ENCODE peak calls at places on chromosomes 2 and 18, in four cellular contexts. One of them, this sample, is unnamed.

GRCh38 chr2:8239402-8240127 is 442.3 kb upstream of the ID2 start:
- DNase-seq in H54: no peak
- DNase-seq in body of pancreas: no peak
- DNase-seq in sigmoid colon: no peak
- DNase-seq in this sample: no peak

GRCh38 chr2:145680276-145680675 is 1160.4 kb upstream of the ZEB2 start:
- DNase-seq in sigmoid colon: no peak
- DNase-seq in body of pancreas: no peak
- DNase-seq in H54: no peak
- DNase-seq in this sample: no peak

GRCh38 chr2:69298261-69298660 is 88.8 kb downstream of the GFPT1 start:
- DNase-seq in body of pancreas: no peak
- DNase-seq in H54: peak
- DNase-seq in sigmoid colon: no peak
- DNase-seq in this sample: no peak

GRCh38 chr2:128026422-128027277 is 1.2 kb downstream of the SAP130 start:
- DNase-seq in sigmoid colon: no peak
- DNase-seq in body of pancreas: no peak
- DNase-seq in H54: no peak
- DNase-seq in this sample: no peak

GRCh38 chr18:57276720-57277284 is 75.6 kb upstream of the ST8SIA3 start:
- DNase-seq in body of pancreas: no peak
- DNase-seq in H54: no peak
- DNase-seq in sigmoid colon: no peak
- DNase-seq in this sample: no peak

GRCh38 chr2:202112041-202112440 is 39.0 kb downstream of the KIAA2012 start:
- DNase-seq in sigmoid colon: no peak
- DNase-seq in body of pancreas: no peak
- DNase-seq in H54: no peak
- DNase-seq in this sample: no peak

GRCh38 chr2:28407976-28408690 is 15.5 kb downstream of the FOSL2 start:
- DNase-seq in body of pancreas: no peak
- DNase-seq in H54: no peak
- DNase-seq in sigmoid colon: peak
- DNase-seq in this sample: no peak

GRCh38 chr18:50427896-50428295 is 53.0 kb downstream of the SKA1 start:
- DNase-seq in sigmoid colon: no peak
- DNase-seq in H54: no peak
- DNase-seq in body of pancreas: no peak
- DNase-seq in this sample: no peak

GRCh38 chr2:36526216-36526615 is 71.8 kb downstream of the FEZ2 start:
- DNase-seq in body of pancreas: no peak
- DNase-seq in H54: no peak
- DNase-seq in sigmoid colon: no peak
- DNase-seq in this sample: no peak

GRCh38 chr2:44705851-44706555 is 235.5 kb upstream of the SIX3 start:
- DNase-seq in H54: no peak
- DNase-seq in sigmoid colon: no peak
- DNase-seq in body of pancreas: no peak
- DNase-seq in this sample: no peak

GRCh38 chr2:138207531-138207930 is 243.3 kb downstream of the HNMT start:
- DNase-seq in body of pancreas: no peak
- DNase-seq in sigmoid colon: no peak
- DNase-seq in H54: no peak
- DNase-seq in this sample: no peak

GRCh38 chr2:53861824-53862223 is 2.1 kb upstream of the GPR75 start:
- DNase-seq in H54: no peak
- DNase-seq in sigmoid colon: no peak
- DNase-seq in body of pancreas: no peak
- DNase-seq in this sample: no peak

GRCh38 chr18:7579176-7579922 is 12.2 kb downstream of the PTPRM start:
- DNase-seq in body of pancreas: no peak
- DNase-seq in H54: no peak
- DNase-seq in sigmoid colon: no peak
- DNase-seq in this sample: no peak

GRCh38 chr2:228048838-228049490 is 132.5 kb downstream of the SPHKAP start:
- DNase-seq in H54: peak
- DNase-seq in sigmoid colon: no peak
- DNase-seq in body of pancreas: peak
- DNase-seq in this sample: peak

GRCh38 chr2:147607379-147607778 is 237.4 kb upstream of the ACVR2A start:
- DNase-seq in H54: no peak
- DNase-seq in sigmoid colon: no peak
- DNase-seq in body of pancreas: no peak
- DNase-seq in this sample: no peak

GRCh38 chr2:189076572-189076971 is 102.4 kb downstream of the COL3A1 start:
- DNase-seq in sigmoid colon: peak
- DNase-seq in H54: no peak
- DNase-seq in body of pancreas: peak
- DNase-seq in this sample: peak

GRCh38 chr2:136332436-136333095 is 214.6 kb upstream of the CXCR4 start:
- DNase-seq in H54: no peak
- DNase-seq in sigmoid colon: no peak
- DNase-seq in body of pancreas: no peak
- DNase-seq in this sample: no peak

GRCh38 chr2:3265471-3265870 is 112.1 kb downstream of the EIPR1 start:
- DNase-seq in body of pancreas: no peak
- DNase-seq in sigmoid colon: no peak
- DNase-seq in H54: no peak
- DNase-seq in this sample: no peak

GRCh38 chr18:37403100-37403781 is 162.4 kb downstream of the CELF4 start:
- DNase-seq in body of pancreas: peak
- DNase-seq in H54: peak
- DNase-seq in sigmoid colon: no peak
- DNase-seq in this sample: peak

GRCh38 chr2:11154460-11155325 is 574 bp upstream of the SLC66A3 start:
- DNase-seq in sigmoid colon: peak
- DNase-seq in body of pancreas: peak
- DNase-seq in H54: peak
- DNase-seq in this sample: peak

GRCh38 chr18:48947583-48947982 is 3.2 kb downstream of the SMAD7 start:
- DNase-seq in sigmoid colon: no peak
- DNase-seq in body of pancreas: peak
- DNase-seq in H54: no peak
- DNase-seq in this sample: peak

GRCh38 chr2:62787381-62787780 is 81.9 kb downstream of the EHBP1 start:
- DNase-seq in sigmoid colon: no peak
- DNase-seq in H54: no peak
- DNase-seq in body of pancreas: no peak
- DNase-seq in this sample: no peak

GRCh38 chr2:54479422-54479821 is 23.3 kb downstream of the SPTBN1 start:
- DNase-seq in body of pancreas: no peak
- DNase-seq in H54: no peak
- DNase-seq in sigmoid colon: peak
- DNase-seq in this sample: no peak

GRCh38 chr2:19319698-19320097 is 38.7 kb downstream of the OSR1 start:
- DNase-seq in body of pancreas: no peak
- DNase-seq in H54: no peak
- DNase-seq in sigmoid colon: no peak
- DNase-seq in this sample: no peak

GRCh38 chr2:32820701-32821100 is 126.1 kb upstream of the LTBP1 start:
- DNase-seq in H54: no peak
- DNase-seq in body of pancreas: no peak
- DNase-seq in sigmoid colon: no peak
- DNase-seq in this sample: no peak

GRCh38 chr2:132804045-132804444 is 134.0 kb upstream of the LYPD1 start:
- DNase-seq in sigmoid colon: no peak
- DNase-seq in body of pancreas: peak
- DNase-seq in H54: no peak
- DNase-seq in this sample: peak

GRCh38 chr2:38959938-38960608 is 70.4 kb downstream of the ARHGEF33 start:
- DNase-seq in body of pancreas: peak
- DNase-seq in H54: no peak
- DNase-seq in sigmoid colon: peak
- DNase-seq in this sample: peak

GRCh38 chr2:60780741-60781140 is 24.7 kb downstream of the PAPOLG start:
- DNase-seq in sigmoid colon: no peak
- DNase-seq in body of pancreas: no peak
- DNase-seq in H54: no peak
- DNase-seq in this sample: no peak

GRCh38 chr2:240213476-240214391 is 73.3 kb upstream of the OTOS start:
- DNase-seq in body of pancreas: no peak
- DNase-seq in sigmoid colon: peak
- DNase-seq in H54: no peak
- DNase-seq in this sample: no peak

DNA sequence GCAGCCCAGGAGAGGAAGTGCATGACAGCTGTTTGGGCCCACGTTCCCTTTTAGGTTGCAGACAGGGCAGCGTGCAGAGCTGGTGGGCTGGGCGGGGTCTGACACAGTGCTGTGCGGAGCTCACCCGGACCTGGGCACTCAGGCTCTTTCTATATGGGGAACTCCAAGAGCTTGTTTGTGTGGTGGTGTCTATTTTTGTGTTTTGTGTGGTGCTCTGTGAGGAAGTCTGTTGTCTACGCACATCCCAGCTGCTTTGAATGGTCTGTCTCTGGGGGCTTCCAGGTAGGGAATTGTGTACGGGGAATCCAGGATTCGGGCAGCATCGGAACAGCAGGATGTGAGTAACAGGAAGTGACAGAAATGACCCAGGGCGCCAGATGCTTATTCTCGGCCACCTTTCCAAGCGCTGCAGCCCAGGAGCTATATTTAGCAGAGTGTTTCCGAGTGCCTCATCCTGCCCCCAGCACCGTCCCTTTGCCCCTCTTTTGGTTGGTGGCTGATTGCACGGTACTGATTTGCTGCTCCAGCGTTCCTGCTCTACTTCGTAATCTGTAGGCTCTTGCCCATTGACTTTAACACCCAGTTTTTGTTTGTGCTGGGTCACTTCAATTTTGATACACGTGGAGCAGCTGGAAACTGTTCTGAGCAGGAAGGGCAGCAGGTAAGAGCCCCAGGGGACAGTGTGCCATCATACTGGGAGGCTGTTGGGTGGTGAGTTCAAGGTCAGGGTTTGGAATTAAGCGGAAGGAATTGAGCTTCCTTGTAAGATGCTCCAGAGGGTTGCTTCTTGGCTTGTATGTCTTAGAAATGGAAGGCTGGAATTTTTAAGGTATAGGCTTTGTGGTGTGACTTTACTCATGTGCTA is 64.7 kb downstream of the DGKD start:
- DNase-seq in body of pancreas: no peak
- DNase-seq in sigmoid colon: peak
- DNase-seq in H54: no peak
- DNase-seq in this sample: peak
- TF ChIP-seq POLR2A in body of pancreas: no peak
- TF ChIP-seq POLR2A in sigmoid colon: no peak
- TF ChIP-seq POLR2A in H54: no peak
- TF ChIP-seq POLR2A in this sample: no peak

GRCh38 chr18:23487738-23488625 is 15.3 kb upstream of the RMC1 start:
- DNase-seq in body of pancreas: no peak
- DNase-seq in sigmoid colon: no peak
- DNase-seq in H54: no peak
- DNase-seq in this sample: no peak
- TF ChIP-seq POLR2A in body of pancreas: no peak
- TF ChIP-seq POLR2A in sigmoid colon: no peak
- TF ChIP-seq POLR2A in H54: no peak
- TF ChIP-seq POLR2A in this sample: no peak

DNA sequence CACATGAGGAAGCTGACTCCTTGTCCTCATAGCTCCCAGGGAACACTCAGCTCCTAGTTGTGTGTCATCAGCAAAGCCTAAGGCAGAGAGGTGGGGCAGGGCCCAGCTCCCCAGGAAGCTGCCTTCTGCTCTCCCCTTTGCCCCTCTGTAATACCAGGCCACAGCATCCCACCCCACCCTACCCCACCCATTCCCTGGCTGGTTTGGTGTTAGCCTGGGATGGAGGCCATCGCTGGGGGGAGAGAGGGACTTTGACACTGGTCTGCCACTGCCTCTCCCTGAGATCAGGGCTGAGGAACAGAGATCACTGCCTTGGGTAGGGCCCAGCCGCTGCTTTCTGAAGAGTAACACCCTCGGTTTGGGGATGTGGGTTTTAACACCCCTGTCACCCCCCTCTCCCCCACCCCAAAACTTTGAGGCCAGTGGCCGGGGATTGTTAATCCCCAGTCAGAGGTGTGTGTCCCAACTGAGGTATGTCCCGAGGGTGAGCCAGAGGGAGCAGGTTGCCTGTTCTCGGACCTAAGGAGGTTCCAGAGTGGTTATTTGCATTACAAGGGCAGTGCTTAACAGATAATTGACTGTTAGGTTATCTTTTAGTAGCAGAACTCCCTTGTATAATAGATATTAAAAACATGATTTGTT is 41.4 kb downstream of the TET3 start:
- DNase-seq in body of pancreas: no peak
- DNase-seq in H54: peak
- DNase-seq in sigmoid colon: no peak
- DNase-seq in this sample: no peak
- TF ChIP-seq POLR2A in body of pancreas: no peak
- TF ChIP-seq POLR2A in H54: no peak
- TF ChIP-seq POLR2A in sigmoid colon: no peak
- TF ChIP-seq POLR2A in this sample: no peak

GRCh38 chr2:100924122-100924519 is 78.0 kb upstream of the RPL31 start:
- DNase-seq in sigmoid colon: no peak
- DNase-seq in body of pancreas: no peak
- DNase-seq in H54: no peak
- DNase-seq in this sample: no peak

GRCh38 chr2:100923461-100924020 is 78.5 kb upstream of the RPL31 start:
- DNase-seq in body of pancreas: no peak
- DNase-seq in H54: no peak
- DNase-seq in sigmoid colon: no peak
- DNase-seq in this sample: no peak

GRCh38 chr2:100928235-100928634 is 73.9 kb upstream of the RPL31 start:
- DNase-seq in sigmoid colon: no peak
- DNase-seq in body of pancreas: no peak
- DNase-seq in H54: no peak
- DNase-seq in this sample: no peak

GRCh38 chr2:100921685-100922161 is 80.4 kb upstream of the RPL31 start:
- DNase-seq in sigmoid colon: no peak
- DNase-seq in H54: no peak
- DNase-seq in body of pancreas: no peak
- DNase-seq in this sample: no peak

DNA sequence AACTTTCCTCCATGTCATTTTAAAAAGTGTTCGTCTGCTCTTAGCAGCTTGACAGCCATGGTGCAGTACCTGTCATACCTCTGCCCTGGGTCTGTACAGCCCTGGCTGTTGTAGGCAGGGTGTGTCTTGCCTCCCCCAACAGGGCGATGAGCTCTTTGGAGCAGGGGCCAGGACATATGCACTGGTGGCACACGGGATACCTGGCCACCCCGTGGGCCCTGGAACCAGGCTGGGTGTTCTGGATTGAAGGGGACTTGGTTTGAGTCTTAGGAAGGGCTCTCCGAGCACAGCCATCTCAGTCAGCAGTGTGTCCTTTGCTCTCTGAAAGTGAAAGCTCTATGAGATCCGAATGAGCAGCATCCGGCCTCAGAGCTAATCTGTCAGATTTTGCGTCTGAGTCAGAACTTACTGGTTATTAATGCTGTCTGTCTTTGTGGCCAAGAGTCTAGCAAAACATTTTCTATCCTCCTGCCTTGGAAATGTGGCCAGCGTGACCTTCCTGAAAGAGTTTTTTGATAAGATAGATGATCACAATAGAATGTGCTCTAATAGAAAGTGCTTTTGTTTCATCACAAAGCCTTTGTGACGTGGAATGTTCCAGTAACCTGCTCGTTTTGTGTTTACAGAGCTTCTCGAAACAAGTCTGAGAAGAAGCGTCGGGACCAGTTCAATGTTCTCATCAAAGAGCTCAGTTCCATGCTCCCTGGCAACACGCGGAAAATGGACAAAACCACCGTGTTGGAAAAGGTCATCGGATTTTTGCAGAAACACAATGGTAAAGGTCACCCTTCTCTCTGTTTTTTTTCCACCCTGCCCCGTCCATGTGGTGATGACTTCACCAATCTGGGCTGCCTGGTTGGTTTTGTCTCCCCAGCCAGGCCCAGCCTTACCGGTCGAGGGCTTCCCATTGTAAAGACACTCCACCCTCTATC is 77.3 kb upstream of the RPL31 start:
- DNase-seq in body of pancreas: peak
- DNase-seq in H54: peak
- DNase-seq in sigmoid colon: no peak
- DNase-seq in this sample: no peak
- TF ChIP-seq POLR2A in body of pancreas: no peak
- TF ChIP-seq POLR2A in H54: no peak
- TF ChIP-seq POLR2A in sigmoid colon: no peak
- TF ChIP-seq POLR2A in this sample: no peak

This sample was measured in heart left ventricle.